ENCODE peak calls at places on chromosomes 6 and 20, in four cellular contexts. One of them, this sample, is unnamed.
A peak's percentile ranks its signal among the peaks of the same experiment; 100 is the strongest.

GRCh38 chr6:149961728-149962425 is 1.9 kb upstream of the ULBP1 start:
- DNase-seq in heart left ventricle: no peak
- DNase-seq in lower lobe of right lung: no peak
- DNase-seq in tibial artery: no peak
- DNase-seq in this sample: no peak

GRCh38 chr6:122845464-122845863 is 56.4 kb downstream of the SMPDL3A start:
- DNase-seq in heart left ventricle: no peak
- DNase-seq in tibial artery: no peak
- DNase-seq in lower lobe of right lung: no peak
- DNase-seq in this sample: no peak

GRCh38 chr20:24809606-24810005 is 139.5 kb upstream of the CST7 start:
- DNase-seq in heart left ventricle: no peak
- DNase-seq in tibial artery: no peak
- DNase-seq in lower lobe of right lung: peak; percentile 35
- DNase-seq in this sample: no peak

GRCh38 chr6:112357801-112358200 is 10.7 kb downstream of the RFPL4B start:
- DNase-seq in tibial artery: no peak
- DNase-seq in lower lobe of right lung: no peak
- DNase-seq in heart left ventricle: no peak
- DNase-seq in this sample: no peak

GRCh38 chr6:149168968-149169367 is 148.5 kb upstream of the TAB2 start:
- DNase-seq in heart left ventricle: no peak
- DNase-seq in tibial artery: no peak
- DNase-seq in lower lobe of right lung: no peak
- DNase-seq in this sample: no peak

GRCh38 chr6:113103618-113104390 is 753.3 kb upstream of the MARCKS start:
- DNase-seq in tibial artery: no peak
- DNase-seq in lower lobe of right lung: no peak
- DNase-seq in heart left ventricle: no peak
- DNase-seq in this sample: no peak

GRCh38 chr6:21438237-21438985 is 155.1 kb upstream of the SOX4 start:
- DNase-seq in lower lobe of right lung: no peak
- DNase-seq in heart left ventricle: no peak
- DNase-seq in tibial artery: no peak
- DNase-seq in this sample: no peak

GRCh38 chr20:36217226-36217625 is 19.1 kb upstream of the AAR2 start:
- DNase-seq in lower lobe of right lung: no peak
- DNase-seq in tibial artery: no peak
- DNase-seq in heart left ventricle: no peak
- DNase-seq in this sample: no peak

GRCh38 chr6:159606786-159607185 is 86.3 kb downstream of the SOD2 start:
- DNase-seq in tibial artery: no peak
- DNase-seq in lower lobe of right lung: no peak
- DNase-seq in heart left ventricle: no peak
- DNase-seq in this sample: no peak

GRCh38 chr20:10509411-10509810 is 74.3 kb downstream of the SLX4IP start:
- DNase-seq in lower lobe of right lung: no peak
- DNase-seq in heart left ventricle: no peak
- DNase-seq in tibial artery: no peak
- DNase-seq in this sample: no peak

GRCh38 chr20:10508468-10509251 is 73.6 kb downstream of the SLX4IP start:
- DNase-seq in heart left ventricle: no peak
- DNase-seq in lower lobe of right lung: no peak
- DNase-seq in tibial artery: peak; percentile 66
- DNase-seq in this sample: no peak

GRCh38 chr20:10510216-10510615 is 75.1 kb downstream of the SLX4IP start:
- DNase-seq in heart left ventricle: no peak
- DNase-seq in tibial artery: no peak
- DNase-seq in lower lobe of right lung: no peak
- DNase-seq in this sample: no peak

GRCh38 chr20:10507052-10507451 is 71.9 kb downstream of the SLX4IP start:
- DNase-seq in tibial artery: no peak
- DNase-seq in heart left ventricle: no peak
- DNase-seq in lower lobe of right lung: no peak
- DNase-seq in this sample: no peak

GRCh38 chr20:10508060-10508459 is 73.0 kb downstream of the SLX4IP start:
- DNase-seq in heart left ventricle: no peak
- DNase-seq in tibial artery: peak; percentile 50
- DNase-seq in lower lobe of right lung: no peak
- DNase-seq in this sample: no peak
- H3K4me1 ChIP-seq in heart left ventricle: peaks cover 8% of the 10 kb centered on the region
- H3K4me1 ChIP-seq in tibial artery: peaks cover 86% of the 10 kb centered on the region
- H3K4me1 ChIP-seq in lower lobe of right lung: peaks cover 61% of the 10 kb centered on the region
- H3K4me1 ChIP-seq in this sample: peaks cover 35% of the 10 kb centered on the region

GRCh38 chr6:52305385-52305784 is 20.8 kb upstream of the MCM3 start:
- DNase-seq in tibial artery: no peak
- DNase-seq in lower lobe of right lung: no peak
- DNase-seq in heart left ventricle: no peak
- DNase-seq in this sample: no peak

GRCh38 chr6:52301326-52301725 is 16.8 kb upstream of the MCM3 start:
- DNase-seq in tibial artery: no peak
- DNase-seq in lower lobe of right lung: no peak
- DNase-seq in heart left ventricle: no peak
- DNase-seq in this sample: no peak

GRCh38 chr6:52304917-52305316 is 20.4 kb upstream of the MCM3 start:
- DNase-seq in tibial artery: no peak
- DNase-seq in heart left ventricle: no peak
- DNase-seq in lower lobe of right lung: no peak
- DNase-seq in this sample: no peak

GRCh38 chr6:52300489-52300931 is 16.0 kb upstream of the MCM3 start:
- DNase-seq in lower lobe of right lung: no peak
- DNase-seq in tibial artery: no peak
- DNase-seq in heart left ventricle: no peak
- DNase-seq in this sample: no peak

GRCh38 chr6:52303178-52303577 is 18.6 kb upstream of the MCM3 start:
- DNase-seq in tibial artery: no peak
- DNase-seq in heart left ventricle: no peak
- DNase-seq in lower lobe of right lung: no peak
- DNase-seq in this sample: no peak
- H3K4me1 ChIP-seq in tibial artery: peaks cover 23% of the 10 kb centered on the region
- H3K4me1 ChIP-seq in heart left ventricle: peaks cover 4% of the 10 kb centered on the region
- H3K4me1 ChIP-seq in lower lobe of right lung: peaks cover 45% of the 10 kb centered on the region
- H3K4me1 ChIP-seq in this sample: peaks cover 45% of the 10 kb centered on the region

GRCh38 chr6:130034815-130035146 is 16.4 kb downstream of the L3MBTL3 start:
- DNase-seq in tibial artery: no peak
- DNase-seq in lower lobe of right lung: no peak
- DNase-seq in heart left ventricle: no peak
- DNase-seq in this sample: no peak

GRCh38 chr6:130032758-130033323 is 14.5 kb downstream of the L3MBTL3 start:
- DNase-seq in heart left ventricle: no peak
- DNase-seq in tibial artery: no peak
- DNase-seq in lower lobe of right lung: no peak
- DNase-seq in this sample: no peak

GRCh38 chr6:130037207-130037811 is 18.9 kb downstream of the L3MBTL3 start:
- DNase-seq in tibial artery: no peak
- DNase-seq in lower lobe of right lung: no peak
- DNase-seq in heart left ventricle: no peak
- DNase-seq in this sample: no peak

GRCh38 chr6:130035211-130035610 is 16.8 kb downstream of the L3MBTL3 start:
- DNase-seq in heart left ventricle: no peak
- DNase-seq in tibial artery: no peak
- DNase-seq in lower lobe of right lung: no peak
- DNase-seq in this sample: no peak

GRCh38 chr6:130033999-130034814 is 15.8 kb downstream of the L3MBTL3 start:
- DNase-seq in lower lobe of right lung: no peak
- DNase-seq in tibial artery: no peak
- DNase-seq in heart left ventricle: no peak
- DNase-seq in this sample: no peak
- H3K4me1 ChIP-seq in lower lobe of right lung: no peaks in the 10 kb centered on the region
- H3K4me1 ChIP-seq in tibial artery: no peaks in the 10 kb centered on the region
- H3K4me1 ChIP-seq in heart left ventricle: no peaks in the 10 kb centered on the region
- H3K4me1 ChIP-seq in this sample: no peaks in the 10 kb centered on the region

GRCh38 chr6:138034229-138034628 is 73.0 kb downstream of the PERP start:
- DNase-seq in tibial artery: no peak
- DNase-seq in lower lobe of right lung: no peak
- DNase-seq in heart left ventricle: no peak
- DNase-seq in this sample: no peak
- H3K4me1 ChIP-seq in tibial artery: no peaks in the 10 kb centered on the region
- H3K4me1 ChIP-seq in lower lobe of right lung: no peaks in the 10 kb centered on the region
- H3K4me1 ChIP-seq in heart left ventricle: no peaks in the 10 kb centered on the region
- H3K4me1 ChIP-seq in this sample: no peaks in the 10 kb centered on the region

GRCh38 chr6:14711056-14711703 is 534.7 kb upstream of the JARID2 start:
- DNase-seq in tibial artery: no peak
- DNase-seq in lower lobe of right lung: no peak
- DNase-seq in heart left ventricle: peak; percentile 55
- DNase-seq in this sample: peak; percentile 54
- H3K4me1 ChIP-seq in tibial artery: peaks cover 10% of the 10 kb centered on the region
- H3K4me1 ChIP-seq in lower lobe of right lung: no peaks in the 10 kb centered on the region
- H3K4me1 ChIP-seq in heart left ventricle: peaks cover 19% of the 10 kb centered on the region
- H3K4me1 ChIP-seq in this sample: no peaks in the 10 kb centered on the region

This sample was measured in left lung.